ENCODE peak calls at places on chromosome 18, in seven cellular contexts. M, A, K, U, L, S and V are unnamed samples.

GRCh38 chr18:68455229-68455603 is 259.7 kb downstream of the TMX3 start:
- DNase-seq in M (no peak), A (no peak), K (no peak), U (no peak), L (no peak), S (no peak), V (no peak)

GRCh38 chr18:23134780-23135678 is at the start of gene CABLES1:
- DNase-seq in M (no peak), A (peak), K (peak), U (peak), L (peak), S (no peak), V (peak)

GRCh38 chr18:70085641-70086040 is 119.8 kb downstream of the RTTN start:
- DNase-seq in M (no peak), A (no peak), K (no peak), U (no peak), L (no peak), S (no peak), V (no peak)

GRCh38 chr18:12659904-12660605 is 2.1 kb upstream of the SPIRE1 start:
- DNase-seq in M (peak), A (peak), K (no peak), U (peak), L (peak), S (no peak), V (peak)

GRCh38 chr18:53864758-53865157 is 359.7 kb downstream of the MBD2 start:
- DNase-seq in M (no peak), A (peak), K (no peak), U (no peak), L (no peak), S (no peak), V (peak)

GRCh38 chr18:34493566-34494358 is 216.3 kb upstream of the DTNA start:
- DNase-seq in M (no peak), A (peak), K (peak), U (peak), L (no peak), S (no peak), V (peak)

GRCh38 chr18:43526436-43527150 is 249.3 kb upstream of the SYT4 start:
- DNase-seq in M (no peak), A (no peak), K (no peak), U (no peak), L (no peak), S (no peak), V (no peak)

GRCh38 chr18:27585602-27586173 is 400.6 kb upstream of the CHST9 start:
- DNase-seq in M (no peak), A (no peak), K (no peak), U (peak), L (no peak), S (no peak), V (no peak)

GRCh38 chr18:63752661-63753060 is 22.6 kb upstream of the SERPINB7 start:
- DNase-seq in M (no peak), A (no peak), K (no peak), U (no peak), L (no peak), S (no peak), V (no peak)

GRCh38 chr18:67665266-67665665 is 148.7 kb upstream of the DSEL start:
- DNase-seq in M (no peak), A (no peak), K (no peak), U (no peak), L (no peak), S (no peak), V (no peak)

GRCh38 chr18:32378705-32379104 is 92.0 kb downstream of the GAREM1 start:
- DNase-seq in M (no peak), A (no peak), K (no peak), U (peak), L (no peak), S (no peak), V (no peak)

DNA sequence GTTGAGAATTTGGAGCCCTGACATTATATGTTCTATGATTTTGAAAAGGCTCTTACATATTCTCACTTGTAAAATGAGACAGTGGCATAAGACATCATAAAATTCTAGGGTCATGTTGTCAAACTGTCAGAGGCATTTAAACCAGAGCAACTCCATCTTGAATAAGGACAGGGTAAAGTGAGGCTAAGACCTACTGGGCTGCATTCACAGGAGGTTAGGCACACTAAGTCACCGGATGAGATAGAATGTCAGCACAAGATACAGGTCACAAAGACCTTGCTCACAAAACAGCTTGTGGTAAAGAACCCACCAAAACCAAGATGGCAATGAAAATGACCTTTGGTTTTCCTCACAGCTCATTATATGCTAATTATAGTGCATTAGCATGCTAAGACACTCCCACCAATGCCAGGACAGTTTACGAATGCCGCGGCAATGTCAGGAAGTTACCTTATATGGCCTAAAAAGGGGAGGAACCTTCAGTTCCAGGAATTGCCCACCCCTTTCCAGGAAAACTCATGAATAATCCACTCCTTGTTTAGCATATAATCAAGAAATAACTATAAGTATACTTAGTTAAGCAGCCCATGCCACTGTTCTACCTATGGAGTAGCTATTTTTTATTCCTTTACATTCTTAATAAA is 406.5 kb downstream of the METTL4 start:
- DNase-seq in M (no peak), A (no peak), K (no peak), U (no peak), L (no peak), S (no peak), V (peak)
- TF ChIP-seq JUND in M (no peak), A (no peak), K (no peak), U (no peak), L (no peak), S (no peak), V (no peak)

DNA sequence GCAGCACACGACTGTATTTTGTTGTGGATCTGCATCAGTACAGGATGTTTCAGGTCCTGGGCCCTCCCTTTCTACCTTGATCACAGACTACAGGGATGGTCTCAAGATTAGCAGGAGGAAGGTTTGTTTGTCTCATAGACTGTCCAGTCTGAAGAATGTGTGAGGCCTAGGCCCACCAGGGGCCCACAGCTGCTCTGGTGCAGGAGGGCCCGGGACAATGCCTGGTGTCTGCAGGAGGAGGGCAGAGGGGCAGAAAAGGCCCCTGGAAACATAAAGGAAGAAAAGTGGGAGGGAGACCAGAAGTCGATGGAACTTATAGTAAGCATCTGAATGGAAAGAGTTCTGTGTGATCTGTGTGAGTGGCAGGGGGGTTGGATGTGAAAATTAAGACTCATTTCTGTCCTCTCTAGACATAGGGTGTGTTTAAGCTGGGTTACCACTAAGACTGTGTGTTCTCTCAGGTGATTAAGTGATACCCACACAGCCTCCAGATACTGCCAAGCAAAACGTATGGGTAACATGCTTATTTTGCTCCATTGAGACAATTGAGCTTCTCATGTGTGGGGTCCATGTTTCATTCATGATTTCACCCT is 33.4 kb upstream of the LPIN2 start:
- DNase-seq in M (no peak), A (no peak), K (no peak), U (no peak), L (no peak), S (no peak), V (no peak)
- TF ChIP-seq JUND in M (no peak), A (no peak), K (no peak), U (no peak), L (no peak), S (no peak), V (no peak)

GRCh38 chr18:59026831-59027410 is 112.8 kb upstream of the SEC11C start:
- DNase-seq in M (no peak), A (no peak), K (no peak), U (no peak), L (no peak), S (no peak), V (peak)
- TF ChIP-seq JUND in M (no peak), A (no peak), K (no peak), U (no peak), L (no peak), S (no peak), V (no peak)

GRCh38 chr18:25231327-25231691 is 120.7 kb downstream of the ZNF521 start:
- DNase-seq in M (no peak), A (no peak), K (no peak), U (no peak), L (no peak), S (no peak), V (no peak)

GRCh38 chr18:25229080-25229479 is 122.9 kb downstream of the ZNF521 start:
- DNase-seq in M (no peak), A (peak), K (no peak), U (no peak), L (peak), S (no peak), V (no peak)

GRCh38 chr18:25229858-25230257 is 122.1 kb downstream of the ZNF521 start:
- DNase-seq in M (no peak), A (no peak), K (no peak), U (no peak), L (no peak), S (no peak), V (no peak)

GRCh38 chr18:25228410-25228809 is 123.6 kb downstream of the ZNF521 start:
- DNase-seq in M (no peak), A (no peak), K (no peak), U (no peak), L (no peak), S (no peak), V (no peak)

GRCh38 chr18:25230658-25231326 is 121.2 kb downstream of the ZNF521 start:
- DNase-seq in M (no peak), A (no peak), K (no peak), U (no peak), L (no peak), S (no peak), V (peak)
- TF ChIP-seq JUND in M (no peak), A (no peak), K (no peak), U (no peak), L (no peak), S (no peak), V (no peak)

GRCh38 chr18:9488535-9488934 is 13.2 kb downstream of the RALBP1 start:
- DNase-seq in M (no peak), A (no peak), K (no peak), U (no peak), L (no peak), S (no peak), V (no peak)
- TF ChIP-seq JUND in M (no peak), A (no peak), K (no peak), U (no peak), L (no peak), S (no peak), V (no peak)

GRCh38 chr18:44693030-44693784 is 12.5 kb downstream of the SETBP1 start:
- DNase-seq in M (no peak), A (no peak), K (no peak), U (no peak), L (no peak), S (no peak), V (no peak)
- TF ChIP-seq JUND in M (no peak), A (no peak), K (no peak), U (no peak), L (no peak), S (no peak), V (no peak)

DNA sequence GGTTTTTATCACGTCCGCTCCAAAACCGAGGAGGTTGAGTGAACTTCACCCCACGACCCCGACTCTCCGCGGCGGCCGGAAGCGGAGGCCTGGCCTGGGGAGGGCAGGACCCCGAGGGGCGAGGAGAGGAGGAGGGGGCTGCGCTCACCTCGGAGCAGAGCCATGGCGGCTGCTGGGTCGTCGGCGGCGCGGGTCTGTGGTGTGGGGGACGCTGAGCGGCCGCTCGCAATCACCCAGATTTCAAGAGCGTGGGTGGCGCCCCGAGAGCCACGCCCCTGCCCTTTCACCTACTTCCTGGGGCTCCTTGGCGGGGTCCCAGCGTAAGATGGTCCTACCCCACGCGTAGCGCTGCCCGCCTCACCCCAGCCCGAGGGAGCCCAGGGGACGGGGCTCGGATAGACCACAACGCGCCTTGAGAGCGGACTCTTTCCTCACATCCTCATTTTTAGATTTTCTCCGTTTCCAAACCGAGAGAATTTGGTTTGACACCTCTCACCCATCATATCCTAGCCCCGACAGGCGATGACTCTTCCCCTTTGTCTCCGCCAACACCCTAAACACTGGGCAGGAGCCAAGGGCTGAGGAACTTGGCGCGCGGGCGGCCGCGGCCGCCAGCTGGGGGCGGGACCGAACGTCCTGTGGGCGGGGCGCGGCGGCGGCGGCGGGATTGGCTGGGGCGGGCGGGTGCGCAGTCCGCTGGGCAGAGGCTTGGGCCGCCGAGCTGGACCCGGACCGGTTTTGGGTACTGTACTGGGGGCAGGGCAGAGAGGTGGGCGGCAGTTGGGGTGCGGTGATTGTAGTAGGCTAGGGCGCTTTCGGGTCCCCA is at the start of gene ACAA2:
- DNase-seq in M (peak), A (peak), K (peak), U (peak), L (peak), S (peak), V (peak)
- TF ChIP-seq JUND in M (no peak), A (no peak), K (no peak), U (no peak), L (no peak), S (no peak), V (no peak)

GRCh38 chr18:44839239-44839666 is 158.6 kb downstream of the SETBP1 start:
- DNase-seq in M (no peak), A (no peak), K (peak), U (no peak), L (peak), S (peak), V (no peak)
- TF ChIP-seq JUND in M (no peak), A (peak), K (no peak), U (no peak), L (peak), S (peak), V (no peak)

GRCh38 chr18:11147371-11147860 is 2.0 kb downstream of the PIEZO2 start:
- DNase-seq in M (no peak), A (no peak), K (peak), U (no peak), L (no peak), S (no peak), V (no peak)

GRCh38 chr18:11147962-11148654 is 1.3 kb downstream of the PIEZO2 start:
- DNase-seq in M (no peak), A (no peak), K (peak), U (no peak), L (no peak), S (no peak), V (no peak)

GRCh38 chr18:11149441-11150270 is at the start of gene PIEZO2:
- DNase-seq in M (no peak), A (peak), K (peak), U (peak), L (peak), S (peak), V (no peak)

GRCh38 chr18:11148655-11149440 is 521 bp downstream of the PIEZO2 start:
- DNase-seq in M (no peak), A (no peak), K (peak), U (no peak), L (no peak), S (no peak), V (no peak)

GRCh38 chr18:11150271-11150615 is 874 bp upstream of the PIEZO2 start:
- DNase-seq in M (no peak), A (no peak), K (peak), U (no peak), L (no peak), S (no peak), V (no peak)
- TF ChIP-seq JUND in M (no peak), A (no peak), K (no peak), U (no peak), L (no peak), S (no peak), V (no peak)